ENCODE peak calls at places on chromosomes 4 and X, in nine cellular contexts. One of them, this sample, is unnamed.

GRCh38 chrX:71102292-71102691 is 4.2 kb downstream of the CXorf65 start:
- DNase-seq in stimulated activated CD4-positive, alpha-beta T cell treated with anti-CD3 and anti-CD28 coated beads, Interleukin-2, amount 100 ng/mL, for 4 hours: no peak
- DNase-seq in left colon: no peak
- DNase-seq in NCI-H1048: no peak
- DNase-seq in A673: no peak
- DNase-seq in omental fat pad: peak; percentile 11
- DNase-seq in NCI-H1092: no peak
- DNase-seq in HEK293T: no peak
- DNase-seq in HS-27A: no peak
- DNase-seq in this sample: no peak

GRCh38 chrX:110219920-110220319 is 98.0 kb downstream of the AMMECR1 start:
- DNase-seq in stimulated activated CD4-positive, alpha-beta T cell treated with anti-CD3 and anti-CD28 coated beads, Interleukin-2, amount 100 ng/mL, for 4 hours: no peak
- DNase-seq in left colon: no peak
- DNase-seq in NCI-H1048: no peak
- DNase-seq in A673: no peak
- DNase-seq in omental fat pad: no peak
- DNase-seq in NCI-H1092: no peak
- DNase-seq in HEK293T: no peak
- DNase-seq in HS-27A: no peak
- DNase-seq in this sample: no peak

GRCh38 chr4:101630319-101630986 is 160.1 kb upstream of the BANK1 start:
- DNase-seq in stimulated activated CD4-positive, alpha-beta T cell treated with anti-CD3 and anti-CD28 coated beads, Interleukin-2, amount 100 ng/mL, for 4 hours: no peak
- DNase-seq in left colon: no peak
- DNase-seq in NCI-H1048: no peak
- DNase-seq in A673: no peak
- DNase-seq in omental fat pad: no peak
- DNase-seq in NCI-H1092: no peak
- DNase-seq in HEK293T: no peak
- DNase-seq in HS-27A: no peak
- DNase-seq in this sample: no peak

GRCh38 chr4:3290476-3290875 is 2.3 kb upstream of the RGS12 start:
- DNase-seq in stimulated activated CD4-positive, alpha-beta T cell treated with anti-CD3 and anti-CD28 coated beads, Interleukin-2, amount 100 ng/mL, for 4 hours: no peak
- DNase-seq in left colon: no peak
- DNase-seq in NCI-H1048: no peak
- DNase-seq in A673: no peak
- DNase-seq in omental fat pad: no peak
- DNase-seq in NCI-H1092: no peak
- DNase-seq in HEK293T: no peak
- DNase-seq in HS-27A: no peak
- DNase-seq in this sample: no peak

GRCh38 chr4:185797018-185797417 is 15.0 kb downstream of the SORBS2 start:
- DNase-seq in stimulated activated CD4-positive, alpha-beta T cell treated with anti-CD3 and anti-CD28 coated beads, Interleukin-2, amount 100 ng/mL, for 4 hours: no peak
- DNase-seq in left colon: no peak
- DNase-seq in NCI-H1048: no peak
- DNase-seq in A673: no peak
- DNase-seq in omental fat pad: no peak
- DNase-seq in NCI-H1092: no peak
- DNase-seq in HEK293T: no peak
- DNase-seq in HS-27A: no peak
- DNase-seq in this sample: no peak

GRCh38 chr4:133865606-133866327 is 335.8 kb downstream of the PABPC4L start:
- DNase-seq in stimulated activated CD4-positive, alpha-beta T cell treated with anti-CD3 and anti-CD28 coated beads, Interleukin-2, amount 100 ng/mL, for 4 hours: no peak
- DNase-seq in left colon: no peak
- DNase-seq in NCI-H1048: no peak
- DNase-seq in A673: peak; percentile 35
- DNase-seq in omental fat pad: no peak
- DNase-seq in NCI-H1092: no peak
- DNase-seq in HEK293T: peak; percentile 7
- DNase-seq in HS-27A: peak; percentile 93
- DNase-seq in this sample: no peak

GRCh38 chr4:163587867-163588266 is 93.4 kb downstream of the TMA16 start:
- DNase-seq in stimulated activated CD4-positive, alpha-beta T cell treated with anti-CD3 and anti-CD28 coated beads, Interleukin-2, amount 100 ng/mL, for 4 hours: no peak
- DNase-seq in left colon: no peak
- DNase-seq in NCI-H1048: no peak
- DNase-seq in A673: peak; percentile 18
- DNase-seq in omental fat pad: no peak
- DNase-seq in NCI-H1092: no peak
- DNase-seq in HEK293T: peak; percentile 11
- DNase-seq in HS-27A: no peak
- DNase-seq in this sample: peak; percentile 1

GRCh38 chr4:144709159-144709558 is 63.2 kb downstream of the HHIP start:
- DNase-seq in stimulated activated CD4-positive, alpha-beta T cell treated with anti-CD3 and anti-CD28 coated beads, Interleukin-2, amount 100 ng/mL, for 4 hours: no peak
- DNase-seq in left colon: no peak
- DNase-seq in NCI-H1048: no peak
- DNase-seq in A673: no peak
- DNase-seq in omental fat pad: no peak
- DNase-seq in NCI-H1092: no peak
- DNase-seq in HEK293T: no peak
- DNase-seq in HS-27A: peak; percentile 70
- DNase-seq in this sample: no peak

GRCh38 chr4:184534511-184535391 is 60.4 kb upstream of the IRF2 start:
- DNase-seq in stimulated activated CD4-positive, alpha-beta T cell treated with anti-CD3 and anti-CD28 coated beads, Interleukin-2, amount 100 ng/mL, for 4 hours: no peak
- DNase-seq in left colon: no peak
- DNase-seq in NCI-H1048: no peak
- DNase-seq in A673: peak; percentile 28
- DNase-seq in omental fat pad: no peak
- DNase-seq in NCI-H1092: no peak
- DNase-seq in HEK293T: no peak
- DNase-seq in HS-27A: no peak
- DNase-seq in this sample: no peak

GRCh38 chr4:84363256-84363655 is 135.8 kb downstream of the NKX6-1 start:
- DNase-seq in stimulated activated CD4-positive, alpha-beta T cell treated with anti-CD3 and anti-CD28 coated beads, Interleukin-2, amount 100 ng/mL, for 4 hours: no peak
- DNase-seq in left colon: no peak
- DNase-seq in NCI-H1048: no peak
- DNase-seq in A673: no peak
- DNase-seq in omental fat pad: no peak
- DNase-seq in NCI-H1092: no peak
- DNase-seq in HEK293T: no peak
- DNase-seq in HS-27A: no peak
- DNase-seq in this sample: no peak

This sample was measured in nephron progenitor cell.